ENCODE peak calls at places on chromosomes 3 and 15, in nine cellular contexts. X is A673, S is transverse colon, R is AG09309, A is endothelial cell, D is heart right ventricle, M is activated B cell treated with CpG ODN at 0.5 μM for 24 hours, F is omental fat pad, T is tibial artery. C is an unnamed sample.

GRCh38 chr15:31347067-31347975 is 20.7 kb downstream of the KLF13 start:
- DNase-seq in T (no peak), F (no peak), M (no peak), R (no peak), S (no peak), D (no peak), A (no peak), X (no peak), C (no peak)

GRCh38 chr15:79475312-79475711 is 43.2 kb downstream of the MINAR1 start:
- DNase-seq in D (no peak), F (no peak), A (no peak), M (no peak), T (no peak), X (no peak), R (peak; percentile 45), S (no peak), C (peak; percentile 11)

GRCh38 chr3:149120051-149120972 is 9.1 kb upstream of the HPS3 start:
- DNase-seq in M (no peak), A (no peak), D (no peak), R (peak; percentile 43), X (peak; percentile 70), T (no peak), S (no peak), F (no peak), C (peak; percentile 87)

GRCh38 chr3:24128195-24129005 is 183.3 kb downstream of the NR1D2 start:
- DNase-seq in R (peak; percentile 80), F (no peak), A (no peak), X (peak; percentile 41), S (no peak), D (no peak), T (no peak), M (no peak), C (peak; percentile 67)

GRCh38 chr3:22475665-22476064 is 724.7 kb upstream of the ZNF385D start:
- DNase-seq in T (no peak), A (no peak), M (no peak), F (no peak), X (no peak), R (no peak), D (no peak), S (no peak), C (no peak)

GRCh38 chr3:156227704-156228103 is 107.3 kb downstream of the KCNAB1 start:
- DNase-seq in S (no peak), D (no peak), M (no peak), X (no peak), R (no peak), T (no peak), F (no peak), A (no peak), C (no peak)

GRCh38 chr3:177111541-177111949 is 85.7 kb downstream of the TBL1XR1 start:
- DNase-seq in A (no peak), T (no peak), D (no peak), X (no peak), M (no peak), R (no peak), S (no peak), F (no peak), C (no peak)

GRCh38 chr15:61169904-61170695 is 59.0 kb downstream of the RORA start:
- DNase-seq in X (peak; percentile 85), T (no peak), F (no peak), R (no peak), D (no peak), M (no peak), S (no peak), A (no peak), C (no peak)

DNA sequence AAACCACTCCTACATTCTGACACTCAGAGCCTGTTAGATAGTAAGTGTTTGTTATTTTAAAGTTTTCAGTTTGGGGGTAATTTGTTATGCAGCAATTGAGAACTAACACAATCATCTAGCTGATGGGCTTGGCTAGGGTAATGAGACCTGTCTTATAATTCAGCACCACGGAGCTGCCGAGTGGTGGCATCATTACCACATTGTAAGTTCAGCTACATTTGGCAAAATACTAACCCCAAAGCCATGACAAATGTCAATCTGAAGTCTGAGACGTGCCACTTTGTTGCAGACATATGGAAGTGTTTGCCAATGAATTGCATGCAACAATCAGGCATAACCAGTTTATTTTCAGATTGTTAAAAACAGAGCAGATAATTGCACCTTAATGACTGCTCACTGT is 52.7 kb downstream of the KLHL6 start:
- DNase-seq in X (peak; percentile 38), T (no peak), F (no peak), A (no peak), D (no peak), M (no peak), S (no peak), R (no peak), C (peak; percentile 50)
- TF ChIP-seq CTCF in X (peak; percentile 65), T (no peak), F (no peak), A (no peak), D (peak; percentile 26), M (no peak), S (no peak), R (peak; percentile 39), C (peak; percentile 40)

GRCh38 chr3:50428007-50428633 is 68.8 kb upstream of the TMEM115 start:
- DNase-seq in R (no peak), M (no peak), S (no peak), F (no peak), T (no peak), D (no peak), A (no peak), X (no peak), C (peak; percentile 11)
- TF ChIP-seq CTCF in R (peak; percentile 18), M (no peak), S (no peak), F (no peak), T (no peak), D (no peak), A (no peak), X (no peak), C (no peak)

GRCh38 chr3:134460965-134461364 is 24.8 kb downstream of the ANAPC13 start:
- DNase-seq in M (no peak), R (peak; percentile 98), T (no peak), S (no peak), A (no peak), D (no peak), X (no peak), F (no peak), C (peak; percentile 59)
- TF ChIP-seq CTCF in M (no peak), R (no peak), T (no peak), S (no peak), A (no peak), D (no peak), X (no peak), F (no peak), C (no peak)

GRCh38 chr3:185519021-185519420 is 20.2 kb upstream of the TMEM41A start:
- DNase-seq in D (no peak), R (no peak), F (no peak), X (no peak), M (no peak), A (no peak), T (no peak), S (no peak), C (no peak)
- TF ChIP-seq CTCF in D (no peak), R (no peak), F (no peak), X (no peak), M (no peak), A (no peak), T (no peak), S (no peak), C (no peak)

DNA sequence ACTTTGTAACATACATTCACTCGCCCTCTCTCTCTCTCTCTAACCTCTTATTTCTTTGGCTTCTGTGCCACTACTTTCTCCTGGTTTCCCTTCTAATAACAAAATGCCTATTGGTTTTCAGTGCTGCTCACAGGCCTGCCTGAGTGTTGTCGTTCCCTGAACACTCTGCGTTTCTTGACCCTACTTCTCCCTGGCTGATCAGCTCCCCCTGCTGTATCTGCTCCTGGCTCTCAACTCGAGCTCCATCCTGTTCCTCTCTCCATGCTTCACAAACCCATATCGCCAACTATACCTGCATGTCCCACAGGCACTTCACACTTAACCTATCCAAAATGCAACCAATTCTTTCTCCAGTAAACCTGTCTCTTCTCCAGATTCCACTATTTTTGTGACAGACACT is 111.4 kb downstream of the OPA1 start:
- DNase-seq in R (no peak), S (no peak), D (no peak), X (no peak), F (no peak), M (no peak), T (no peak), A (peak; percentile 12), C (no peak)
- TF ChIP-seq CTCF in R (no peak), S (no peak), D (no peak), X (no peak), F (no peak), M (no peak), T (no peak), A (no peak), C (no peak)

GRCh38 chr3:16400143-16400935 is 113.2 kb downstream of the RFTN1 start:
- DNase-seq in S (no peak), A (no peak), M (no peak), D (no peak), X (no peak), T (no peak), R (no peak), F (no peak), C (no peak)

GRCh38 chr3:16401273-16401672 is 112.2 kb downstream of the RFTN1 start:
- DNase-seq in D (no peak), X (no peak), M (no peak), F (no peak), A (no peak), S (no peak), R (no peak), T (no peak), C (no peak)

GRCh38 chr3:16402451-16402850 is 111.0 kb downstream of the RFTN1 start:
- DNase-seq in D (no peak), M (no peak), R (no peak), X (no peak), A (no peak), T (no peak), S (no peak), F (no peak), C (peak; percentile 59)

GRCh38 chr3:16398542-16399126 is 114.9 kb downstream of the RFTN1 start:
- DNase-seq in A (no peak), R (no peak), D (no peak), M (no peak), T (no peak), X (no peak), S (no peak), F (no peak), C (no peak)

GRCh38 chr3:16399473-16399872 is 114.0 kb downstream of the RFTN1 start:
- DNase-seq in D (peak; percentile 29), F (no peak), S (no peak), T (no peak), X (no peak), A (no peak), R (peak; percentile 74), M (no peak), C (peak; percentile 86)
- TF ChIP-seq CTCF in D (no peak), F (no peak), S (no peak), T (peak; percentile 16), X (no peak), A (no peak), R (peak; percentile 60), M (no peak), C (peak; percentile 54)

C was measured in fibroblast of pulmonary artery.